ENCODE peak calls at places on chromosomes 11 and 22, in eight cellular contexts. X is AG09319, T is choroid plexus epithelial cell, I is left ventricle myocardium inferior, A is mammary epithelial cell, C is RWPE1, L is fibroblast of the aortic adventitia, E is cardiac muscle cell. K is an unnamed sample.

GRCh38 chr11:108524422-108524821 is 26.2 kb upstream of the POGLUT3 start:
- DNase-seq in A (no peak), C (no peak), E (no peak), X (no peak), I (no peak), L (no peak), T (no peak), K (no peak)

GRCh38 chr11:12291767-12292166 is 85.6 kb upstream of the PARVA start:
- DNase-seq in T (no peak), X (no peak), C (no peak), E (no peak), A (no peak), I (no peak), L (no peak), K (no peak)

GRCh38 chr22:25668437-25668836 is 73.6 kb upstream of the MYO18B start:
- DNase-seq in L (peak), C (no peak), E (no peak), X (peak), T (peak), A (peak), I (no peak), K (peak)

GRCh38 chr11:101523193-101523592 is 60.6 kb downstream of the TRPC6 start:
- DNase-seq in L (no peak), A (no peak), I (no peak), C (no peak), T (no peak), X (no peak), E (no peak), K (no peak)

GRCh38 chr11:57499413-57499982 is 16.0 kb downstream of the SLC43A1 start:
- DNase-seq in A (peak), X (peak), E (peak), I (peak), L (peak), T (peak), C (peak), K (peak)

GRCh38 chr11:29984544-29984943 is 32.3 kb downstream of the KCNA4 start:
- DNase-seq in I (no peak), X (no peak), E (no peak), L (no peak), T (no peak), A (no peak), C (no peak), K (no peak)

GRCh38 chr22:47043835-47044721 is 281.6 kb downstream of the TBC1D22A start:
- DNase-seq in E (no peak), T (peak), A (no peak), X (no peak), I (no peak), C (peak), L (no peak), K (peak)

GRCh38 chr11:70540196-70540595 is 141.9 kb downstream of the CTTN start:
- DNase-seq in X (no peak), T (no peak), L (no peak), I (no peak), C (no peak), A (no peak), E (no peak), K (no peak)

GRCh38 chr22:49084203-49084602 is 743.5 kb downstream of the BRD1 start:
- DNase-seq in L (no peak), A (no peak), T (no peak), X (no peak), C (no peak), E (no peak), I (no peak), K (no peak)

GRCh38 chr11:125257185-125257584 is 92.6 kb downstream of the PKNOX2 start:
- DNase-seq in C (no peak), X (no peak), I (no peak), A (no peak), T (peak), E (no peak), L (no peak), K (no peak)

GRCh38 chr11:120336641-120337132 is 474 bp downstream of the ARHGEF12 start:
- DNase-seq in L (no peak), T (peak), E (no peak), I (peak), C (no peak), X (no peak), A (no peak), K (peak)

GRCh38 chr11:64438986-64439771 is 80.2 kb downstream of the RPS6KA4 start:
- DNase-seq in E (no peak), L (no peak), A (peak), I (no peak), C (peak), T (no peak), X (no peak), K (no peak)

GRCh38 chr22:35467788-35468187 is 67.8 kb downstream of the MCM5 start:
- DNase-seq in C (no peak), T (peak), X (no peak), E (peak), L (peak), A (peak), I (peak), K (peak)

GRCh38 chr11:121671276-121672168 is 218.8 kb upstream of the SORL1-AS1 start:
- DNase-seq in I (no peak), X (no peak), L (peak), A (no peak), C (no peak), E (no peak), T (peak), K (peak)

GRCh38 chr11:86715611-86716010 is 43.2 kb upstream of the ME3 start:
- DNase-seq in E (no peak), C (no peak), I (no peak), L (no peak), A (no peak), X (no peak), T (no peak), K (no peak)

GRCh38 chr11:24773326-24773725 is 276.5 kb downstream of the LUZP2 start:
- DNase-seq in A (peak), I (no peak), E (no peak), T (no peak), L (no peak), C (no peak), X (no peak), K (no peak)

GRCh38 chr11:95459268-95460040 is 228.5 kb upstream of the SESN3 start:
- DNase-seq in T (peak), L (peak), C (no peak), I (no peak), A (peak), E (no peak), X (no peak), K (no peak)

GRCh38 chr22:48944433-48944755 is 883.3 kb downstream of the BRD1 start:
- DNase-seq in X (no peak), A (no peak), I (no peak), T (no peak), L (no peak), E (no peak), C (no peak), K (no peak)

DNA sequence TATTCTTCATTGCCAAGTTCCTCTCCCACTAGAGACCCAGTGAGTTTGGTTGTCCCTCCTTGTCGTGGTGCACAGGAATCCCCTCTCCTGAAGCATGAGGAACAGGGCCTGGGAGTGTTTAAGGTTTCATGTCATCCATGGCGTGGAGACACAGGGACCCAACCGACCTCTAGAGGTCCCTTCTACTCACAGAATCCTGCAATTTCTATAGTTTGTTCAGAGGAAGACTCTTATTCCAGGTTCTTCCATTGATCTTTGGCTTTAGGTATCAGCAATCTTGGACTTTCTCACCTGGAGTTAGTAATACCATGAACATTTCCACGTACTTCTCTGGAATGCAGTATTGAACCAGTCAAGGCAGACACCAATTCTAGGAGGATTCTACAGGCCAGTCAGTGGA is 548.2 kb downstream of the NTM start:
- DNase-seq in L (no peak), I (no peak), X (no peak), E (no peak), A (no peak), T (no peak), C (no peak), K (no peak)
- TF ChIP-seq CTCF in L (no peak), I (no peak), X (no peak), E (no peak), A (no peak), T (no peak), C (no peak), K (no peak)

GRCh38 chr11:102784380-102784779 is 4.0 kb upstream of the MMP10 start:
- DNase-seq in T (no peak), X (no peak), L (no peak), I (no peak), A (no peak), E (no peak), C (no peak), K (no peak)

GRCh38 chr11:102783720-102784119 is 3.3 kb upstream of the MMP10 start:
- DNase-seq in I (no peak), C (peak), L (no peak), A (peak), X (no peak), T (no peak), E (no peak), K (no peak)

GRCh38 chr11:102783016-102783415 is 2.6 kb upstream of the MMP10 start:
- DNase-seq in A (peak), L (no peak), C (no peak), X (no peak), E (no peak), I (no peak), T (no peak), K (no peak)

GRCh38 chr11:102776454-102776853 is 4.0 kb downstream of the MMP10 start:
- DNase-seq in E (no peak), T (no peak), A (peak), X (no peak), L (no peak), C (no peak), I (no peak), K (no peak)

GRCh38 chr11:102780491-102780918 is at the start of gene MMP10:
- DNase-seq in E (peak), T (peak), I (no peak), L (peak), A (peak), X (no peak), C (peak), K (peak)
- TF ChIP-seq CTCF in E (peak), T (peak), I (peak), L (peak), A (peak), X (peak), C (peak), K (peak)

GRCh38 chr11:132639986-132640385 is 892.3 kb downstream of the OPCML start:
- DNase-seq in I (no peak), X (no peak), E (no peak), L (no peak), C (no peak), A (peak), T (no peak), K (no peak)
- TF ChIP-seq CTCF in I (no peak), X (no peak), E (no peak), L (no peak), C (no peak), A (no peak), T (no peak), K (no peak)

DNA sequence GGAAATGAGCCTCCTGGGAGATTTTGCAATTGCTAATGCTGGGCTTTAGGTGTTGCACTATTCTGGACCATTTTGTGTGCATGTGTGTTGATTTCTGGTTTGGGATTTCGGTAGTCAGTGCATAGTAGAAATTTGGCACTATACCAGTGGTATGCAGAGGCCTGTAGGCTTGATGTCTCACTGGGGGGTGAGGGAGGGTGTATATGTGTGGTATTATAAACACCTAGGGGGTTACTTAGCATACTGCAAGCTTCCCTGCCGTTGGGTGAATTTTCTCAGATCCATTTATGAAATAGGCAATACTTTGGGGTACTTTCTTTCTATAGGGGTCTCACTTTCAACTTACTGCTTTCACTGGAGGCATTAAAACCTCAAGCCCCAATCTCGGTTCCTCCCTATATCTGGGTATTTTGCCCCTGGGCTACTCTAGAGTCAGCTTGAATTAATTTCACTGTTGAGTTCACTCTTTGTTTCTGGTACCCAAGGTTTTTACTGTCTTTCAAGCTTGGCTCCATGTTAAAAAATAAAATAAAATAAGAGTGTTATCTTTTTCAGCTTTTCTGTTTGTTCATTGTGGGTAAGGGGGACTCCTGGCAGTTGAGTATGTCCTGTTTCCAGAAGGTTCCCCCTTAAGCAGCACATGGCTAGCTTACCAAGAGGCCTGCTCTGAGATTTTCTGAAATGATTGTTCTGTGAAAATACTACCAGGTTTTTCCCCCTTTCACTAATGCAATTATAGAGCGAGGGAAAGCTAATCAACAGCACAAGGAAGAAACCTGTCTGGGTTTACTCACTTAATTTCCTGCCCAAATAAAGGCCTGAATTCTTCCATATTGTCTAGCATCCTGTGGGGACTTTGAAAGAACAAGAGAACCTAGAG is 45.8 kb downstream of the PPFIBP2 start:
- DNase-seq in E (no peak), A (no peak), I (no peak), X (no peak), T (no peak), C (no peak), L (no peak), K (no peak)
- TF ChIP-seq CTCF in E (no peak), A (no peak), I (no peak), X (no peak), T (no peak), C (no peak), L (no peak), K (no peak)

GRCh38 chr11:67120456-67120855 is 1.4 kb downstream of the KDM2A start:
- DNase-seq in L (no peak), C (no peak), X (no peak), T (no peak), A (no peak), E (no peak), I (no peak), K (no peak)
- TF ChIP-seq CTCF in L (no peak), C (no peak), X (no peak), T (no peak), A (no peak), E (no peak), I (no peak), K (no peak)

GRCh38 chr11:103354656-103355055 is 245.4 kb downstream of the DYNC2H1 start:
- DNase-seq in E (no peak), L (no peak), X (no peak), I (no peak), A (no peak), T (no peak), C (no peak), K (no peak)
- TF ChIP-seq CTCF in E (no peak), L (no peak), X (no peak), I (no peak), A (no peak), T (no peak), C (no peak), K (no peak)

GRCh38 chr22:19868333-19868732 is 13.7 kb upstream of the GNB1L start:
- DNase-seq in X (no peak), I (no peak), C (no peak), E (no peak), A (no peak), T (no peak), L (no peak), K (no peak)
- TF ChIP-seq CTCF in X (no peak), I (no peak), C (no peak), E (no peak), A (peak), T (no peak), L (no peak), K (no peak)

DNA sequence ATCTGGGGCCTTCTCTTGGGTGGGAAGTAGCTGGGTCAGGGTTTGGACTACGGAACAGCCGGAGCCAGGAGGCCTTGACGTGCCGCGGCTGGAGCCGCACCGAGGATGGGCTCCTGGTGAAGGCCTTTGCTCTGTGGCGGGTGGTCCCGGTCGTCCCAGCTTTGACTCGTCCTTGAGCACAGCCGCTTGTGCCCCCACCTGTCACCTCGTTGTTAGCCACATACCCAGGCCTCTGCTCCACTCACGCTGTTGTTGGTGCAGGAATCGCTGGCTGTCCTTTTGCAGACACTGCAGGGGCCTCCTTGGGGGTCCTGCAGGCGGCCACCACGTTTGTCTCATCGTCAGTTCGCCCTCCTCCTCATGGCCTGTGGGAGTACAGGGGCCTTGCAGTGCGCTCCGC is 17.1 kb downstream of the PHRF1 start:
- DNase-seq in C (no peak), E (no peak), A (no peak), T (no peak), I (no peak), X (no peak), L (no peak), K (no peak)
- TF ChIP-seq CTCF in C (no peak), E (no peak), A (no peak), T (no peak), I (no peak), X (no peak), L (no peak), K (no peak)

GRCh38 chr11:134819026-134819425 is 407.0 kb upstream of the B3GAT1 start:
- DNase-seq in C (no peak), I (no peak), E (peak), T (no peak), A (no peak), X (no peak), L (no peak), K (no peak)
- TF ChIP-seq CTCF in C (no peak), I (peak), E (no peak), T (peak), A (no peak), X (no peak), L (no peak), K (no peak)

K was measured in astrocyte of the spinal cord.